ENCODE peak calls at places on chromosomes 7 and 10, in six cellular contexts. One of them, this sample, is unnamed.

GRCh38 chr7:70285176-70285575 is 686.9 kb downstream of the AUTS2 start:
- DNase-seq in left ventricle myocardium inferior: no peak
- DNase-seq in CD4-positive, alpha-beta memory T cell: no peak
- DNase-seq in Panc1: no peak
- DNase-seq in GM23248: no peak
- DNase-seq in PC-9: no peak
- DNase-seq in this sample: no peak

GRCh38 chr7:55526329-55526728 is 46.0 kb downstream of the VOPP1 start:
- DNase-seq in left ventricle myocardium inferior: no peak
- DNase-seq in CD4-positive, alpha-beta memory T cell: no peak
- DNase-seq in Panc1: no peak
- DNase-seq in GM23248: no peak
- DNase-seq in PC-9: no peak
- DNase-seq in this sample: no peak

GRCh38 chr7:101790566-101791293 is 26.7 kb upstream of the CUX1 start:
- DNase-seq in left ventricle myocardium inferior: no peak
- DNase-seq in CD4-positive, alpha-beta memory T cell: no peak
- DNase-seq in Panc1: no peak
- DNase-seq in GM23248: no peak
- DNase-seq in PC-9: no peak
- DNase-seq in this sample: no peak

GRCh38 chr7:139526578-139527544 is 3.4 kb downstream of the CLEC2L start:
- DNase-seq in left ventricle myocardium inferior: no peak
- DNase-seq in CD4-positive, alpha-beta memory T cell: no peak
- DNase-seq in Panc1: no peak
- DNase-seq in GM23248: peak; percentile 96
- DNase-seq in PC-9: no peak
- DNase-seq in this sample: no peak

GRCh38 chr7:99061001-99061779 is 82.7 kb downstream of the SMURF1 start:
- DNase-seq in left ventricle myocardium inferior: no peak
- DNase-seq in CD4-positive, alpha-beta memory T cell: no peak
- DNase-seq in Panc1: no peak
- DNase-seq in GM23248: no peak
- DNase-seq in PC-9: no peak
- DNase-seq in this sample: no peak

GRCh38 chr10:98078774-98079173 is 48.4 kb upstream of the CRTAC1 start:
- DNase-seq in left ventricle myocardium inferior: no peak
- DNase-seq in CD4-positive, alpha-beta memory T cell: no peak
- DNase-seq in Panc1: no peak
- DNase-seq in GM23248: no peak
- DNase-seq in PC-9: no peak
- DNase-seq in this sample: no peak

GRCh38 chr7:6228865-6229264 is 43.6 kb downstream of the CYTH3 start:
- DNase-seq in left ventricle myocardium inferior: no peak
- DNase-seq in CD4-positive, alpha-beta memory T cell: no peak
- DNase-seq in Panc1: no peak
- DNase-seq in GM23248: peak; percentile 70
- DNase-seq in PC-9: no peak
- DNase-seq in this sample: no peak

GRCh38 chr10:30434273-30435067 is 486 bp downstream of the MAP3K8 start:
- DNase-seq in left ventricle myocardium inferior: peak; percentile 89
- DNase-seq in CD4-positive, alpha-beta memory T cell: peak; percentile 41
- DNase-seq in Panc1: no peak
- DNase-seq in GM23248: peak; percentile 87
- DNase-seq in PC-9: peak; percentile 79
- DNase-seq in this sample: peak; percentile 79

GRCh38 chr7:140639366-140640053 is 1.1 kb downstream of the DENND2A start:
- DNase-seq in left ventricle myocardium inferior: no peak
- DNase-seq in CD4-positive, alpha-beta memory T cell: no peak
- DNase-seq in Panc1: no peak
- DNase-seq in GM23248: peak; percentile 78
- DNase-seq in PC-9: no peak
- DNase-seq in this sample: no peak

GRCh38 chr7:20797174-20798080 is 10.7 kb upstream of the SP8 start:
- DNase-seq in left ventricle myocardium inferior: no peak
- DNase-seq in CD4-positive, alpha-beta memory T cell: no peak
- DNase-seq in Panc1: no peak
- DNase-seq in GM23248: no peak
- DNase-seq in PC-9: no peak
- DNase-seq in this sample: no peak

GRCh38 chr7:35695628-35695888 is 623 bp upstream of the HERPUD2 start:
- DNase-seq in left ventricle myocardium inferior: no peak
- DNase-seq in CD4-positive, alpha-beta memory T cell: no peak
- DNase-seq in Panc1: no peak
- DNase-seq in GM23248: no peak
- DNase-seq in PC-9: no peak
- DNase-seq in this sample: no peak

GRCh38 chr10:96863922-96864543 is 31.9 kb downstream of the LCOR start:
- DNase-seq in left ventricle myocardium inferior: no peak
- DNase-seq in CD4-positive, alpha-beta memory T cell: no peak
- DNase-seq in Panc1: peak; percentile 67
- DNase-seq in GM23248: peak; percentile 73
- DNase-seq in PC-9: no peak
- DNase-seq in this sample: no peak

GRCh38 chr7:112070674-112071256 is 135.4 kb downstream of the DOCK4 start:
- DNase-seq in left ventricle myocardium inferior: no peak
- DNase-seq in CD4-positive, alpha-beta memory T cell: no peak
- DNase-seq in Panc1: no peak
- DNase-seq in GM23248: no peak
- DNase-seq in PC-9: no peak
- DNase-seq in this sample: no peak

GRCh38 chr7:128878226-128879105 is 15.8 kb downstream of the ATP6V1F start:
- DNase-seq in left ventricle myocardium inferior: peak; percentile 6
- DNase-seq in CD4-positive, alpha-beta memory T cell: no peak
- DNase-seq in Panc1: no peak
- DNase-seq in GM23248: no peak
- DNase-seq in PC-9: no peak
- DNase-seq in this sample: no peak

GRCh38 chr7:94578615-94579014 is 69.0 kb downstream of the CASD1 start:
- DNase-seq in left ventricle myocardium inferior: no peak
- DNase-seq in CD4-positive, alpha-beta memory T cell: no peak
- DNase-seq in Panc1: no peak
- DNase-seq in GM23248: no peak
- DNase-seq in PC-9: peak; percentile 75
- DNase-seq in this sample: no peak

GRCh38 chr10:83963446-83963845 is 175.9 kb upstream of the GHITM start:
- DNase-seq in left ventricle myocardium inferior: no peak
- DNase-seq in CD4-positive, alpha-beta memory T cell: no peak
- DNase-seq in Panc1: no peak
- DNase-seq in GM23248: no peak
- DNase-seq in PC-9: no peak
- DNase-seq in this sample: no peak

GRCh38 chr7:87600130-87601124 is at the start of gene ABCB1:
- DNase-seq in left ventricle myocardium inferior: peak; percentile 33
- DNase-seq in CD4-positive, alpha-beta memory T cell: peak; percentile 44
- DNase-seq in Panc1: no peak
- DNase-seq in GM23248: peak; percentile 79
- DNase-seq in PC-9: no peak
- DNase-seq in this sample: no peak

GRCh38 chr7:74092964-74093339 is 9.3 kb downstream of the LIMK1 start:
- DNase-seq in left ventricle myocardium inferior: peak; percentile 69
- DNase-seq in CD4-positive, alpha-beta memory T cell: no peak
- DNase-seq in Panc1: no peak
- DNase-seq in GM23248: peak; percentile 42
- DNase-seq in PC-9: no peak
- DNase-seq in this sample: no peak

GRCh38 chr7:74097937-74098614 is 14.5 kb downstream of the LIMK1 start:
- DNase-seq in left ventricle myocardium inferior: no peak
- DNase-seq in CD4-positive, alpha-beta memory T cell: no peak
- DNase-seq in Panc1: peak; percentile 74
- DNase-seq in GM23248: peak; percentile 98
- DNase-seq in PC-9: peak; percentile 51
- DNase-seq in this sample: no peak

GRCh38 chr7:74092321-74092963 is 8.8 kb downstream of the LIMK1 start:
- DNase-seq in left ventricle myocardium inferior: peak; percentile 64
- DNase-seq in CD4-positive, alpha-beta memory T cell: no peak
- DNase-seq in Panc1: no peak
- DNase-seq in GM23248: no peak
- DNase-seq in PC-9: no peak
- DNase-seq in this sample: no peak

GRCh38 chr7:74094224-74095095 is 10.9 kb downstream of the LIMK1 start:
- DNase-seq in left ventricle myocardium inferior: peak; percentile 68
- DNase-seq in CD4-positive, alpha-beta memory T cell: peak; percentile 51
- DNase-seq in Panc1: peak; percentile 61
- DNase-seq in GM23248: peak; percentile 99
- DNase-seq in PC-9: peak; percentile 92
- DNase-seq in this sample: peak; percentile 88

GRCh38 chr7:74093671-74094223 is 10.1 kb downstream of the LIMK1 start:
- DNase-seq in left ventricle myocardium inferior: no peak
- DNase-seq in CD4-positive, alpha-beta memory T cell: no peak
- DNase-seq in Panc1: no peak
- DNase-seq in GM23248: no peak
- DNase-seq in PC-9: peak; percentile 72
- DNase-seq in this sample: no peak
- H3K27ac ChIP-seq in left ventricle myocardium inferior: peak overlapping the region; percentile 85
- H3K27ac ChIP-seq in CD4-positive, alpha-beta memory T cell: peak overlapping the region; percentile 63
- H3K27ac ChIP-seq in Panc1: peak overlapping the region; percentile 75
- H3K27ac ChIP-seq in GM23248: peak overlapping the region; percentile 88
- H3K27ac ChIP-seq in PC-9: peak overlapping the region; percentile 78
- H3K27ac ChIP-seq in this sample: peak overlapping the region; percentile 86

GRCh38 chr7:8441602-8442294 is 8.3 kb downstream of the NXPH1 start:
- DNase-seq in left ventricle myocardium inferior: no peak
- DNase-seq in CD4-positive, alpha-beta memory T cell: no peak
- DNase-seq in Panc1: no peak
- DNase-seq in GM23248: no peak
- DNase-seq in PC-9: no peak
- DNase-seq in this sample: no peak
- H3K4me3 ChIP-seq in left ventricle myocardium inferior: no peak overlapping the region
- H3K4me3 ChIP-seq in CD4-positive, alpha-beta memory T cell: no peak overlapping the region
- H3K4me3 ChIP-seq in Panc1: no peak overlapping the region
- H3K4me3 ChIP-seq in GM23248: no peak overlapping the region
- H3K4me3 ChIP-seq in PC-9: no peak overlapping the region
- H3K4me3 ChIP-seq in this sample: no peak overlapping the region

GRCh38 chr10:81136261-81136660 is 598.6 kb downstream of the SH2D4B start:
- DNase-seq in left ventricle myocardium inferior: no peak
- DNase-seq in CD4-positive, alpha-beta memory T cell: no peak
- DNase-seq in Panc1: no peak
- DNase-seq in GM23248: no peak
- DNase-seq in PC-9: no peak
- DNase-seq in this sample: no peak
- H3K27ac ChIP-seq in left ventricle myocardium inferior: no peak overlapping the region
- H3K27ac ChIP-seq in CD4-positive, alpha-beta memory T cell: no peak overlapping the region
- H3K27ac ChIP-seq in Panc1: no peak overlapping the region
- H3K27ac ChIP-seq in GM23248: no peak overlapping the region
- H3K27ac ChIP-seq in PC-9: no peak overlapping the region
- H3K27ac ChIP-seq in this sample: no peak overlapping the region

GRCh38 chr7:155455776-155456516 is 2.0 kb upstream of the EN2 start:
- DNase-seq in left ventricle myocardium inferior: no peak
- DNase-seq in CD4-positive, alpha-beta memory T cell: no peak
- DNase-seq in Panc1: no peak
- DNase-seq in GM23248: no peak
- DNase-seq in PC-9: no peak
- DNase-seq in this sample: peak; percentile 33
- H3K4me3 ChIP-seq in left ventricle myocardium inferior: peak overlapping the region; percentile 71
- H3K4me3 ChIP-seq in CD4-positive, alpha-beta memory T cell: no peak overlapping the region
- H3K4me3 ChIP-seq in Panc1: no peak overlapping the region
- H3K4me3 ChIP-seq in GM23248: no peak overlapping the region
- H3K4me3 ChIP-seq in PC-9: no peak overlapping the region
- H3K4me3 ChIP-seq in this sample: no peak overlapping the region

GRCh38 chr10:123154943-123155505 is 822 bp downstream of the BUB3 start:
- DNase-seq in left ventricle myocardium inferior: no peak
- DNase-seq in CD4-positive, alpha-beta memory T cell: peak; percentile 10
- DNase-seq in Panc1: no peak
- DNase-seq in GM23248: peak; percentile 77
- DNase-seq in PC-9: peak; percentile 19
- DNase-seq in this sample: no peak

GRCh38 chr10:123153486-123154091 is 613 bp upstream of the BUB3 start:
- DNase-seq in left ventricle myocardium inferior: no peak
- DNase-seq in CD4-positive, alpha-beta memory T cell: no peak
- DNase-seq in Panc1: no peak
- DNase-seq in GM23248: no peak
- DNase-seq in PC-9: no peak
- DNase-seq in this sample: no peak

GRCh38 chr10:123156091-123156490 is 1.9 kb downstream of the BUB3 start:
- DNase-seq in left ventricle myocardium inferior: no peak
- DNase-seq in CD4-positive, alpha-beta memory T cell: no peak
- DNase-seq in Panc1: no peak
- DNase-seq in GM23248: peak; percentile 74
- DNase-seq in PC-9: no peak
- DNase-seq in this sample: no peak

GRCh38 chr10:123157210-123157609 is 3.0 kb downstream of the BUB3 start:
- DNase-seq in left ventricle myocardium inferior: no peak
- DNase-seq in CD4-positive, alpha-beta memory T cell: no peak
- DNase-seq in Panc1: no peak
- DNase-seq in GM23248: peak; percentile 68
- DNase-seq in PC-9: no peak
- DNase-seq in this sample: no peak

GRCh38 chr10:123154092-123154942 is at the start of gene BUB3:
- DNase-seq in left ventricle myocardium inferior: peak; percentile 98
- DNase-seq in CD4-positive, alpha-beta memory T cell: peak; percentile 93
- DNase-seq in Panc1: peak; percentile 100
- DNase-seq in GM23248: peak; percentile 100
- DNase-seq in PC-9: peak; percentile 90
- DNase-seq in this sample: peak; percentile 98
- H3K27ac ChIP-seq in left ventricle myocardium inferior: peak within 1 kb of the TSS; percentile 94
- H3K27ac ChIP-seq in CD4-positive, alpha-beta memory T cell: peak within 1 kb of the TSS; percentile 79
- H3K27ac ChIP-seq in Panc1: peak within 1 kb of the TSS; percentile 90
- H3K27ac ChIP-seq in GM23248: peak within 1 kb of the TSS; percentile 89
- H3K27ac ChIP-seq in PC-9: peak within 1 kb of the TSS; percentile 57
- H3K27ac ChIP-seq in this sample: peak within 1 kb of the TSS; percentile 79

This sample was measured in RWPE2.